ENCODE peak calls at places on chromosome 21, in nine cellular contexts. G is fibroblast of pulmonary artery, I is left ventricle myocardium inferior, Z is astrocyte of the spinal cord, K is epithelial cell of proximal tubule, W is activated B cell treated with CpG ODN at 0.5 μM for 24 hours, P is cardiac muscle cell, Y is heart left ventricle, R is neural crest cell. D is an unnamed sample.

GRCh38 chr21:17512245-17513213 is at the start of gene CXADR:
- DNase-seq in G (peak; percentile 42), I (peak; percentile 74), Z (peak; percentile 64), K (no peak), W (peak; percentile 42), P (peak; percentile 94), Y (peak; percentile 85), R (peak; percentile 70), D (peak; percentile 94)

GRCh38 chr21:43609501-43610340 is 49.6 kb downstream of the HSF2BP start:
- DNase-seq in G (peak; percentile 91), I (no peak), Z (peak; percentile 88), K (peak; percentile 72), W (no peak), P (peak; percentile 30), Y (no peak), R (no peak), D (no peak)

GRCh38 chr21:29326914-29327554 is 28.3 kb downstream of the BACH1 start:
- DNase-seq in G (no peak), I (no peak), Z (no peak), K (no peak), W (no peak), P (no peak), Y (no peak), R (no peak), D (no peak)

GRCh38 chr21:43703068-43703880 is 15.7 kb upstream of the PDXK start:
- DNase-seq in G (peak; percentile 78), I (peak; percentile 71), Z (peak; percentile 61), K (no peak), W (no peak), P (peak; percentile 64), Y (peak; percentile 82), R (peak; percentile 33), D (no peak)

GRCh38 chr21:33101300-33102005 is 31.5 kb downstream of the OLIG1 start:
- DNase-seq in G (no peak), I (no peak), Z (no peak), K (no peak), W (no peak), P (no peak), Y (no peak), R (peak; percentile 60), D (no peak)

GRCh38 chr21:33479679-33480480 is at the start of gene TMEM50B:
- DNase-seq in G (peak; percentile 96), I (peak; percentile 98), Z (peak; percentile 96), K (no peak), W (peak; percentile 88), P (peak; percentile 96), Y (peak; percentile 97), R (peak; percentile 88), D (peak; percentile 95)

GRCh38 chr21:16180613-16181012 is 450.8 kb downstream of the USP25 start:
- DNase-seq in G (no peak), I (no peak), Z (no peak), K (no peak), W (no peak), P (no peak), Y (no peak), R (no peak), D (no peak)

GRCh38 chr21:32795802-32796489 is 24.4 kb upstream of the PAXBP1 start:
- DNase-seq in G (no peak), I (no peak), Z (no peak), K (no peak), W (no peak), P (no peak), Y (no peak), R (no peak), D (no peak)

GRCh38 chr21:40284481-40284880 is 417.2 kb downstream of the PCP4 start:
- DNase-seq in G (no peak), I (no peak), Z (no peak), K (no peak), W (no peak), P (no peak), Y (no peak), R (no peak), D (no peak)

GRCh38 chr21:42991992-42992740 is 17.8 kb downstream of the PKNOX1 start:
- DNase-seq in G (peak; percentile 93), I (peak; percentile 74), Z (peak; percentile 87), K (peak; percentile 46), W (no peak), P (peak; percentile 87), Y (peak; percentile 85), R (no peak), D (no peak)

GRCh38 chr21:14620152-14620551 is 74.0 kb upstream of the SAMSN1 start:
- DNase-seq in G (no peak), I (no peak), Z (no peak), K (no peak), W (no peak), P (no peak), Y (no peak), R (no peak), D (no peak)

GRCh38 chr21:38787461-38788274 is 18.1 kb upstream of the ETS2 start:
- DNase-seq in G (peak; percentile 62), I (no peak), Z (peak; percentile 84), K (peak; percentile 64), W (no peak), P (no peak), Y (no peak), R (no peak), D (peak; percentile 64)

GRCh38 chr21:43825610-43825935 is 36.2 kb downstream of the RRP1 start:
- DNase-seq in G (no peak), I (no peak), Z (no peak), K (no peak), W (no peak), P (no peak), Y (no peak), R (no peak), D (no peak)

GRCh38 chr21:44315691-44316208 is 15.9 kb downstream of the PFKL start:
- DNase-seq in G (no peak), I (no peak), Z (no peak), K (no peak), W (no peak), P (no peak), Y (no peak), R (no peak), D (no peak)

GRCh38 chr21:28099296-28099695 is 893.4 kb downstream of the LTN1 start:
- DNase-seq in G (peak; percentile 67), I (peak; percentile 53), Z (no peak), K (no peak), W (no peak), P (peak; percentile 30), Y (peak; percentile 72), R (no peak), D (no peak)

GRCh38 chr21:32184485-32184884 is 94.4 kb downstream of the MIS18A start:
- DNase-seq in G (no peak), I (no peak), Z (no peak), K (no peak), W (no peak), P (no peak), Y (no peak), R (no peak), D (no peak)

GRCh38 chr21:33317226-33317625 is 7.5 kb upstream of the IFNAR1 start:
- DNase-seq in G (peak; percentile 17), I (no peak), Z (no peak), K (no peak), W (no peak), P (no peak), Y (no peak), R (no peak), D (no peak)

DNA sequence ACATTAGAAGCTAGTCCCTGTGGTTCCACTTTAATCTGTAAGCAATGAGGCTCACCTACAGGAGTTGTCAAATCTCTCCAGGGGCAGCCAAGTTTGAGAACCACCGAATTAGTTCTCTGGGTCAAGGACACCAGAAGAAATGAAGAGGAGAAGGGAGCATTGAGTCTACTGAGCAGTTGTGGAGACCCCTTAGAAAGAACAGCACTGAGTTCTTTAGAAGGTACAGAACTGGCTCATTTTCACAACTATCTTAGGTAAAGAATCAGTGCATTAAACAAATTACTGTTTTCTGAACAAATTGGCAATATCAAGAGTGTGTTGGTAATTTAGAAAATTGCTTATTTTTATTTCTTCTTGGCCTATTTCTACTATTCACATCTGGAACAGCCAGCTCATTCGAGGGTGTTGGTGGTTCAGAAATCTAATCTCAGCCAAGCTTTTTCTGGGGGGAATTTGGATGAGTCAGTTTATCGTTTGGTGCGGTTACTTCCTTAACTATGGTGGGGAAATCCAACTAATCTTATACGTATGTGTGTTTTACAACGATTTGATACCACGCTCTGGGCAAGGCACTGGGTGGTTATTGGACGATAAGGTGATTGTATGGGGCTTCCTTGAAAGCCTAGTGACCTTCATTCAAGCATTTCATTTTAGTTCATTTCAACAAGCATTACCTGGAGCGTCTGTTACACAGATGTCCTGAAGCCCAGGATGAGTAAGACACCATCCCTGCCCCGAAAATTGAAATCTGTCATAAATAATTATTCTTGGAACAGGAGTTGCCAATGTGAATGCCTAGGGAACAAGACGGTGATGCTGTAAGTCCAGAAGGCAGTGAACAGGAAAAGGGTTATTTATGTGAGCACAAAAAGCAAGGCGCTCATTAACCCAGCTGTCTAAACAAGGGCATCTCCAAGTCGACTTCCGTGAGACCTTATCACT is 52.0 kb upstream of the TMPRSS2 start:
- DNase-seq in G (peak; percentile 50), I (no peak), Z (peak; percentile 26), K (no peak), W (no peak), P (no peak), Y (no peak), R (no peak), D (no peak)
- TF ChIP-seq CTCF in G (no peak), I (no peak), Z (no peak), K (no peak), W (no peak), P (no peak), Y (no peak), R (no peak), D (no peak)

GRCh38 chr21:26849428-26850115 is 4.4 kb upstream of the ADAMTS1 start:
- DNase-seq in G (peak; percentile 83), I (no peak), Z (peak; percentile 75), K (peak; percentile 35), W (no peak), P (peak; percentile 76), Y (no peak), R (no peak), D (no peak)
- TF ChIP-seq CTCF in G (peak; percentile 58), I (peak; percentile 68), Z (peak; percentile 49), K (peak; percentile 67), W (no peak), P (peak; percentile 51), Y (peak; percentile 63), R (peak; percentile 79), D (peak; percentile 80)

DNA sequence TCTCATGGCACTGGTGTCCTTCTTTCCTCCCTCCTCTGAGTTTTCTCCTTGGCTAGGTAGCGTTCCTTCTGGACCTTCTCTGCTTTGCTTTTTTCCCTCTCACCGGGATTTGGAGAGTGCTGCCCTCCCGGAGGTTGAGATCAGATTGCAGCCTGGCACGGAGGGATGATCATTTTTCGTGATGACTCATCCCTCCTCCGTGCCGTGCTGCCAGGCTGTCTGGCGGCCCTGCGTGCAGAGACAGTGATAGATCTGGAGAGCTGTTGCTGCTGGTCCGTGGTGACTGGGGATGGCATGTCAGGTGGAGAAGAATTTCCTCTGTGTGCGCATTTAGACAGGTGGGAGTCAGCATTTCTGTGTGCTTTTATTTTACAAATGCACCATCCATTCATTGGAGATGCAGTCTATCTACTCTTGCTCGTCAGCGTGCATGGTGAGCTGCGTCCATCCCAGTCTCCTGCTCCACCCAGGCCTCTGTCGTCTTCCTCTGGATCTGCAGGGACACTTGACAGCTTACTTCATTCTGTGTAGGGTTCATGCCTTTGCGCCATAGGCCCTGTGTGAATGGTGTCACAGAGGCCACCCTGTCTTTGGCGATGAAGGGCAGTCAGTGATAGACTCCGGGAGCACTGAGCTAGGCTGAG is 104.4 kb downstream of the PCBP3 start:
- DNase-seq in G (peak; percentile 37), I (no peak), Z (peak; percentile 40), K (no peak), W (no peak), P (no peak), Y (no peak), R (no peak), D (no peak)
- TF ChIP-seq CTCF in G (no peak), I (no peak), Z (no peak), K (no peak), W (no peak), P (no peak), Y (no peak), R (no peak), D (no peak)

GRCh38 chr21:34795152-34796141 is 126.7 kb downstream of the CLIC6 start:
- DNase-seq in G (peak; percentile 67), I (no peak), Z (peak; percentile 68), K (peak; percentile 52), W (no peak), P (no peak), Y (no peak), R (no peak), D (no peak)
- TF ChIP-seq CTCF in G (peak; percentile 26), I (peak; percentile 14), Z (peak; percentile 32), K (peak; percentile 20), W (no peak), P (no peak), Y (peak; percentile 18), R (no peak), D (no peak)

D was measured in progenitor cell of endocrine pancreas.